ENCODE peak calls at places on chromosome 21, in six cellular contexts. One of them, this sample, is unnamed.

GRCh38 chr21:45177039-45177438 is 102.7 kb downstream of the ADARB1 start:
- DNase-seq in H54: no peak
- DNase-seq in GM04503: no peak
- DNase-seq in nephron progenitor cell: no peak
- DNase-seq in lower lobe of right lung: no peak
- DNase-seq in stimulated activated CD4-positive, alpha-beta T cell treated with anti-CD3 and anti-CD28 coated beads, TNF-alpha, amount 100 ng/mL, for 1 hour: no peak
- DNase-seq in this sample: no peak

GRCh38 chr21:42071146-42071737 is at the start of gene UMODL1:
- DNase-seq in H54: no peak
- DNase-seq in GM04503: no peak
- DNase-seq in nephron progenitor cell: no peak
- DNase-seq in lower lobe of right lung: no peak
- DNase-seq in stimulated activated CD4-positive, alpha-beta T cell treated with anti-CD3 and anti-CD28 coated beads, TNF-alpha, amount 100 ng/mL, for 1 hour: no peak
- DNase-seq in this sample: no peak

GRCh38 chr21:41500354-41500753 is 7.6 kb downstream of the TMPRSS2 start:
- DNase-seq in H54: no peak
- DNase-seq in GM04503: no peak
- DNase-seq in nephron progenitor cell: no peak
- DNase-seq in lower lobe of right lung: no peak
- DNase-seq in stimulated activated CD4-positive, alpha-beta T cell treated with anti-CD3 and anti-CD28 coated beads, TNF-alpha, amount 100 ng/mL, for 1 hour: no peak
- DNase-seq in this sample: no peak

GRCh38 chr21:42593007-42593814 is 60.2 kb upstream of the PDE9A start:
- DNase-seq in H54: peak
- DNase-seq in GM04503: no peak
- DNase-seq in nephron progenitor cell: peak
- DNase-seq in lower lobe of right lung: peak
- DNase-seq in stimulated activated CD4-positive, alpha-beta T cell treated with anti-CD3 and anti-CD28 coated beads, TNF-alpha, amount 100 ng/mL, for 1 hour: peak
- DNase-seq in this sample: peak

GRCh38 chr21:35764586-35764985 is 295.7 kb downstream of the SETD4 start:
- DNase-seq in H54: no peak
- DNase-seq in GM04503: no peak
- DNase-seq in nephron progenitor cell: no peak
- DNase-seq in lower lobe of right lung: no peak
- DNase-seq in stimulated activated CD4-positive, alpha-beta T cell treated with anti-CD3 and anti-CD28 coated beads, TNF-alpha, amount 100 ng/mL, for 1 hour: no peak
- DNase-seq in this sample: no peak

GRCh38 chr21:30320215-30320614 is at the start of gene KRTAP26-1:
- DNase-seq in H54: no peak
- DNase-seq in GM04503: no peak
- DNase-seq in nephron progenitor cell: no peak
- DNase-seq in lower lobe of right lung: no peak
- DNase-seq in stimulated activated CD4-positive, alpha-beta T cell treated with anti-CD3 and anti-CD28 coated beads, TNF-alpha, amount 100 ng/mL, for 1 hour: no peak
- DNase-seq in this sample: no peak

GRCh38 chr21:17089121-17089520 is 423.7 kb upstream of the CXADR start:
- DNase-seq in H54: no peak
- DNase-seq in GM04503: no peak
- DNase-seq in nephron progenitor cell: no peak
- DNase-seq in lower lobe of right lung: no peak
- DNase-seq in stimulated activated CD4-positive, alpha-beta T cell treated with anti-CD3 and anti-CD28 coated beads, TNF-alpha, amount 100 ng/mL, for 1 hour: no peak
- DNase-seq in this sample: no peak

GRCh38 chr21:41615613-41616012 is 107.7 kb upstream of the TMPRSS2 start:
- DNase-seq in H54: peak
- DNase-seq in GM04503: peak
- DNase-seq in nephron progenitor cell: no peak
- DNase-seq in lower lobe of right lung: no peak
- DNase-seq in stimulated activated CD4-positive, alpha-beta T cell treated with anti-CD3 and anti-CD28 coated beads, TNF-alpha, amount 100 ng/mL, for 1 hour: no peak
- DNase-seq in this sample: no peak

GRCh38 chr21:26844258-26845065 is 747 bp downstream of the ADAMTS1 start:
- DNase-seq in H54: no peak
- DNase-seq in GM04503: no peak
- DNase-seq in nephron progenitor cell: peak
- DNase-seq in lower lobe of right lung: peak
- DNase-seq in stimulated activated CD4-positive, alpha-beta T cell treated with anti-CD3 and anti-CD28 coated beads, TNF-alpha, amount 100 ng/mL, for 1 hour: no peak
- DNase-seq in this sample: peak

This sample was measured in left ventricle myocardium superior.